ENCODE peak calls at places on chromosome 19, in ten cellular contexts. I is ascending aorta; K is CMK; A is cardiac fibroblast; J is suprapubic skin; F is stimulated activated CD8-positive, alpha-beta memory T cell treated with anti-CD3 and anti-CD28 coated beads, Interleukin-4, amount 100 ng/mL, for 4 hours; V is ACHN; X is NCI-H345; N is activated CD4-positive, alpha-beta T cell treated with anti-CD3 and anti-CD28 coated beads, Interleukin-2, amount 10 ng/mL, durations not matched to agents 7 days and 5 days; B is NAMALWA. Z is an unnamed sample.

GRCh38 chr19:10289167-10289835 is 451 bp upstream of the ICAM5 start:
- DNase-seq in I (no peak), K (peak), A (peak), J (no peak), F (peak), V (peak), X (peak), N (peak), B (peak), Z (no peak)

GRCh38 chr19:47231215-47232054 is 436 bp upstream of the BBC3 start:
- DNase-seq in I (peak), K (peak), A (peak), J (peak), F (peak), V (peak), X (peak), N (peak), B (peak), Z (peak)

GRCh38 chr19:32363632-32364031 is 18.2 kb downstream of the ZNF507 start:
- DNase-seq in I (no peak), K (no peak), A (no peak), J (no peak), F (no peak), V (no peak), X (no peak), N (no peak), B (no peak), Z (no peak)

GRCh38 chr19:15332311-15332996 is at the start of gene BRD4:
- DNase-seq in I (peak), K (peak), A (peak), J (peak), F (peak), V (peak), X (peak), N (peak), B (peak), Z (no peak)

GRCh38 chr19:27793128-27793643 is 1419.8 kb downstream of the UQCRFS1 start:
- DNase-seq in I (peak), K (peak), A (peak), J (peak), F (peak), V (peak), X (peak), N (peak), B (peak), Z (no peak)

GRCh38 chr19:47094557-47095517 is 18.7 kb downstream of the ZC3H4 start:
- DNase-seq in I (no peak), K (peak), A (no peak), J (no peak), F (no peak), V (no peak), X (no peak), N (peak), B (no peak), Z (no peak)

GRCh38 chr19:48798937-48799336 is 11.9 kb downstream of the BCAT2 start:
- DNase-seq in I (no peak), K (no peak), A (peak), J (no peak), F (no peak), V (no peak), X (peak), N (no peak), B (no peak), Z (no peak)

GRCh38 chr19:38514812-38515633 is 81.5 kb downstream of the RYR1 start:
- DNase-seq in I (peak), K (peak), A (peak), J (no peak), F (peak), V (peak), X (peak), N (peak), B (peak), Z (no peak)

GRCh38 chr19:36577271-36577996 is 4.3 kb upstream of the ZNF529 start:
- DNase-seq in I (no peak), K (no peak), A (peak), J (no peak), F (no peak), V (no peak), X (no peak), N (no peak), B (no peak), Z (no peak)

GRCh38 chr19:38183227-38183914 is 40.7 kb downstream of the DPF1 start:
- DNase-seq in I (no peak), K (no peak), A (peak), J (no peak), F (no peak), V (no peak), X (no peak), N (no peak), B (no peak), Z (no peak)

GRCh38 chr19:23822735-23823134 is 64.0 kb upstream of the ZNF681 start:
- DNase-seq in I (no peak), K (no peak), A (no peak), J (no peak), F (no peak), V (no peak), X (no peak), N (no peak), B (no peak), Z (no peak)

GRCh38 chr19:43651758-43652545 is 12.3 kb upstream of the CADM4 start:
- DNase-seq in I (no peak), K (peak), A (peak), J (no peak), F (no peak), V (peak), X (peak), N (peak), B (peak), Z (no peak)

GRCh38 chr19:11821474-11821873 is 7.4 kb downstream of the ZNF440 start:
- DNase-seq in I (no peak), K (no peak), A (peak), J (no peak), F (no peak), V (no peak), X (no peak), N (no peak), B (no peak), Z (no peak)

GRCh38 chr19:16452321-16452720 is 19.4 kb downstream of the EPS15L1 start:
- DNase-seq in I (no peak), K (no peak), A (no peak), J (no peak), F (no peak), V (no peak), X (no peak), N (no peak), B (no peak), Z (no peak)

GRCh38 chr19:53907193-53907581 is 1.9 kb upstream of the CACNG7 start:
- DNase-seq in I (no peak), K (no peak), A (no peak), J (no peak), F (no peak), V (no peak), X (no peak), N (no peak), B (no peak), Z (no peak)

GRCh38 chr19:55369651-55370304 is 485 bp downstream of the IL11 start:
- DNase-seq in I (no peak), K (no peak), A (peak), J (no peak), F (no peak), V (peak), X (no peak), N (no peak), B (no peak), Z (peak)

GRCh38 chr19:3576696-3577443 is 4.1 kb downstream of the HMG20B start:
- DNase-seq in I (no peak), K (no peak), A (peak), J (peak), F (no peak), V (no peak), X (no peak), N (no peak), B (no peak), Z (no peak)

GRCh38 chr19:53808710-53809125 is 15.4 kb downstream of the NLRP12 start:
- DNase-seq in I (no peak), K (no peak), A (peak), J (no peak), F (no peak), V (no peak), X (no peak), N (no peak), B (peak), Z (no peak)

GRCh38 chr19:42323473-42323851 is 2.0 kb upstream of the MEGF8 start:
- DNase-seq in I (no peak), K (no peak), A (no peak), J (no peak), F (no peak), V (no peak), X (no peak), N (no peak), B (no peak), Z (no peak)

GRCh38 chr19:53657330-53657729 is 25.5 kb downstream of the DPRX start:
- DNase-seq in I (no peak), K (no peak), A (no peak), J (no peak), F (no peak), V (no peak), X (no peak), N (no peak), B (no peak), Z (no peak)

GRCh38 chr19:50509366-50509765 is 1.6 kb downstream of the JOSD2 start:
- DNase-seq in I (no peak), K (no peak), A (no peak), J (no peak), F (no peak), V (no peak), X (no peak), N (no peak), B (no peak), Z (no peak)

GRCh38 chr19:19403373-19403901 is 2.0 kb upstream of the GATAD2A start:
- DNase-seq in I (peak), K (no peak), A (peak), J (no peak), F (no peak), V (peak), X (no peak), N (no peak), B (no peak), Z (peak)

GRCh38 chr19:4722671-4723464 is 774 bp downstream of the DPP9 start:
- DNase-seq in I (peak), K (no peak), A (peak), J (no peak), F (no peak), V (peak), X (no peak), N (peak), B (peak), Z (peak)

GRCh38 chr19:5966941-5967340 is 11.0 kb downstream of the RANBP3 start:
- DNase-seq in I (no peak), K (no peak), A (no peak), J (no peak), F (no peak), V (no peak), X (no peak), N (no peak), B (no peak), Z (no peak)

GRCh38 chr19:38650911-38651584 is 3.6 kb downstream of the ACTN4 start:
- DNase-seq in I (peak), K (no peak), A (peak), J (no peak), F (no peak), V (no peak), X (no peak), N (no peak), B (no peak), Z (no peak)

GRCh38 chr19:2711175-2711936 is 8.9 kb upstream of the GNG7 start:
- DNase-seq in I (no peak), K (no peak), A (peak), J (no peak), F (no peak), V (peak), X (no peak), N (no peak), B (peak), Z (no peak)

GRCh38 chr19:31099470-31100190 is 249.6 kb downstream of the TSHZ3 start:
- DNase-seq in I (no peak), K (no peak), A (peak), J (no peak), F (no peak), V (no peak), X (no peak), N (no peak), B (no peak), Z (no peak)

GRCh38 chr19:15977193-15977592 is 28.4 kb downstream of the OR10H4 start:
- DNase-seq in I (no peak), K (no peak), A (no peak), J (no peak), F (no peak), V (no peak), X (no peak), N (no peak), B (no peak), Z (no peak)

GRCh38 chr19:38908854-38909253 is 3.1 kb downstream of the CCER2 start:
- DNase-seq in I (no peak), K (no peak), A (no peak), J (no peak), F (no peak), V (no peak), X (no peak), N (no peak), B (no peak), Z (no peak)

GRCh38 chr19:39498262-39499081 is at the start of gene DLL3:
- DNase-seq in I (no peak), K (no peak), A (no peak), J (no peak), F (no peak), V (no peak), X (peak), N (no peak), B (peak), Z (no peak)

GRCh38 chr19:47176071-47176626 is 45.5 kb downstream of the SAE1 start:
- DNase-seq in I (no peak), K (no peak), A (peak), J (no peak), F (no peak), V (no peak), X (no peak), N (no peak), B (no peak), Z (no peak)

GRCh38 chr19:8075158-8076086 is 22.9 kb downstream of the CCL25 start:
- DNase-seq in I (no peak), K (no peak), A (no peak), J (no peak), F (no peak), V (no peak), X (no peak), N (no peak), B (no peak), Z (no peak)

Z was measured in amniotic stem cell.